ENCODE peak calls at places on chromosomes 16 and 17, in five cellular contexts. V is heart left ventricle, P is cardiac fibroblast, U is GM12865, Z is IMR-90. N is an unnamed sample.

GRCh38 chr16:55842369-55843104 is 9.6 kb upstream of the CES1 start:
- DNase-seq in V (no peak), P (peak; percentile 69), U (peak; percentile 47), Z (peak; percentile 45), N (peak; percentile 61)

GRCh38 chr16:68228652-68229051 is 7.3 kb downstream of the ESRP2 start:
- DNase-seq in V (no peak), P (no peak), U (no peak), Z (no peak), N (no peak)

GRCh38 chr17:38598536-38598935 is 7.2 kb downstream of the SRCIN1 start:
- DNase-seq in V (no peak), P (peak; percentile 66), U (peak; percentile 83), Z (peak; percentile 57), N (peak; percentile 56)

GRCh38 chr17:72117748-72118587 is 2.9 kb upstream of the SOX9 start:
- DNase-seq in V (no peak), P (no peak), U (no peak), Z (no peak), N (no peak)

GRCh38 chr17:14311186-14311705 is 10.4 kb downstream of the HS3ST3B1 start:
- DNase-seq in V (no peak), P (no peak), U (no peak), Z (no peak), N (no peak)

GRCh38 chr16:56689171-56689570 is 6.9 kb downstream of the MT1X start:
- DNase-seq in V (no peak), P (peak; percentile 6), U (no peak), Z (no peak), N (no peak)

GRCh38 chr17:80585880-80586279 is 41.2 kb downstream of the RPTOR start:
- DNase-seq in V (no peak), P (no peak), U (no peak), Z (no peak), N (no peak)

GRCh38 chr17:37388266-37388665 is 12.5 kb downstream of the C17orf78 start:
- DNase-seq in V (no peak), P (peak; percentile 52), U (no peak), Z (peak; percentile 88), N (peak; percentile 42)

GRCh38 chr16:17369441-17369951 is 101.3 kb downstream of the XYLT1 start:
- DNase-seq in V (peak; percentile 77), P (no peak), U (peak; percentile 81), Z (no peak), N (no peak)

GRCh38 chr17:2697611-2698162 is 13.9 kb downstream of the CLUH start:
- DNase-seq in V (peak; percentile 54), P (no peak), U (no peak), Z (no peak), N (no peak)

GRCh38 chr17:18217412-18218015 is 7.9 kb upstream of the LLGL1 start:
- DNase-seq in V (peak; percentile 85), P (peak; percentile 68), U (peak; percentile 72), Z (peak; percentile 45), N (peak; percentile 62)

GRCh38 chr17:41178843-41179616 is 1.0 kb upstream of the KRTAP4-2 start:
- DNase-seq in V (no peak), P (peak; percentile 13), U (no peak), Z (peak; percentile 15), N (peak; percentile 56)

DNA sequence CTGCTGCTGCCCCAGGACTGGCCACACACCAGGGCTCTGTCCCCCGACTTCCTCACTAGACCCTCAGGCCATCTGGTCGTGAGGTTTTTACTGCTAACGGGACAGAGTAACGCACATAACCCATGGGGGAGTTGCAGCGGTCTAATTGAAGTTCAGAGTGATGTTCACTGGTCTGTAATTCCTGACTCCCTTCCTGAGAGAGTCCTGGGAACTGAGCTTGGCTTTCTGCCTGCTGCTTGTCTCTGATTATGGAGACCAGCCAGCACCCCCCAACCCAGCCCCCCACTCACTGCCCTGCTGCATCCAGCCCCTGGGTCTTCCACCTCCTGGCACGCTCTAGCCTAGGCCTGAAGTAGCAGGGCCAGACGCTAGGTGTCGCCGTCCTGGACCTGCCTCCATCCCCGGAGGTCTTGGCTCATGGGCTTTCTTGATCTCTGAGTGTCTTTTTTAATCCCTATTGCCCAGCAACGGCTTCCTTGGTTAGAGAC is 192.9 kb downstream of the CCDC182 start:
- DNase-seq in V (no peak), P (peak; percentile 32), U (peak; percentile 62), Z (no peak), N (no peak)
- TF ChIP-seq CTCF in V (peak; percentile 25), P (peak; percentile 76), U (peak; percentile 70), Z (peak; percentile 37), N (peak; percentile 38)

GRCh38 chr17:42997390-42997983 is 732 bp upstream of the RPL27 start:
- DNase-seq in V (no peak), P (no peak), U (no peak), Z (no peak), N (no peak)
- H3K4me3 ChIP-seq in V (peak overlapping the region; percentile 43), P (peak overlapping the region; percentile 34), U (peak overlapping the region; percentile 53), Z (peak overlapping the region; percentile 12), N (peak overlapping the region; percentile 38)

DNA sequence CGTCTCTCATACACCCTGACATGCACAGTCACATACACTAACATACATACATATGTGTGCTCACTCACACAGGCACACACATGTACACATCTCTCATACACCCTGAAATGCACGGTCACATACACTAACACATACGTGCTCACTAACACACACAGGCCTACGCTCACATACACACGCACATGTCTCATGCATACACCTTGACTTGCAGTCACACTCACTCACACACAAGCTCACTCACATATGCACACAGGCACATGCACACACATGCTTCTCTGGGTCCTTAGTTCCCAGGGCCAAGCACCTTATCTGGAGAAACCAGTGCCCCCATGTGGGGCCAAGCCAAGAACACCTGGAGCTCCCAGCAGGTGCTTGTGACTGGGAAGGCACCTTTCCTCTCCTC is 240.3 kb downstream of the RBFOX3 start:
- DNase-seq in V (peak; percentile 4), P (no peak), U (no peak), Z (no peak), N (no peak)
- TF ChIP-seq CTCF in V (no peak), P (no peak), U (no peak), Z (no peak), N (no peak)

GRCh38 chr16:19086322-19087199 is 19.1 kb downstream of the COQ7 start:
- DNase-seq in V (peak; percentile 94), P (peak; percentile 93), U (peak; percentile 90), Z (peak; percentile 91), N (peak; percentile 87)
- H3K4me3 ChIP-seq in V (peak overlapping the region; percentile 57), P (peak overlapping the region; percentile 51), U (peak overlapping the region; percentile 33), Z (peak overlapping the region; percentile 41), N (peak overlapping the region; percentile 68)

GRCh38 chr16:9523994-9524393 is 432.6 kb downstream of the HAPSTR1 start:
- DNase-seq in V (no peak), P (no peak), U (no peak), Z (no peak), N (no peak)

GRCh38 chr16:9526791-9527190 is 435.3 kb downstream of the HAPSTR1 start:
- DNase-seq in V (no peak), P (no peak), U (no peak), Z (no peak), N (no peak)

GRCh38 chr16:9522589-9522988 is 431.1 kb downstream of the HAPSTR1 start:
- DNase-seq in V (no peak), P (no peak), U (no peak), Z (no peak), N (no peak)

GRCh38 chr16:9527976-9528375 is 436.5 kb downstream of the HAPSTR1 start:
- DNase-seq in V (no peak), P (no peak), U (no peak), Z (no peak), N (no peak)

GRCh38 chr16:9525037-9525436 is 433.6 kb downstream of the HAPSTR1 start:
- DNase-seq in V (no peak), P (no peak), U (no peak), Z (no peak), N (no peak)
- TF ChIP-seq CTCF in V (no peak), P (no peak), U (no peak), Z (no peak), N (no peak)

DNA sequence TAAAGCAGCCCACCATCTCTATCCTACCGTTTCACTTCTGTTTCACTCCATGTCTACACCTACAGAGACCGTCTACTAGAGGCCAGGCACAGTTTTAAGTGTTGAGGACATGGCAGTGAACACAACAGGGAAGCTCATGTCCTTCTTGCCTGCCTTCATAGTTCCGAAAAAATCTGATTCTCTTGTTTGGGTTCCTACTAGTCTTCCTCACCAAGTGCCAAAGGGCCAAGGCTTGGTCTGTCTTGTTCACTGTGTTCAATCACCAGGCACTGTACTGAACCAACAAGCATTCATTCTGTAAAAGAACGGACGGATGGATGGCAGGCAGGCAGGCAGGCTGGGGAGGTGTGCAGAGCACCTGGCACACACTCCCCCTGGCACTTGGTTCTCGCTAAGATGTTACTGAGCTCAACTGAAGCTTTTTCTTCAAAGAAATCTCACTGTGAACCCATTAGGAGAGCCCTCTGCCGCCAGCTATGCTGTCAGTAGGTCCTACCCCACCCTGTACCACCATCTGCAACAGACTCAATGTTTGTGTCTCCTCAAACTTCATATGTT is 2.5 kb downstream of the DEXI start:
- DNase-seq in V (no peak), P (no peak), U (no peak), Z (no peak), N (no peak)
- H3K4me3 ChIP-seq in V (peak overlapping the region; percentile 99), P (no peak overlapping the region), U (peak overlapping the region; percentile 76), Z (no peak overlapping the region), N (peak overlapping the region; percentile 85)